ENCODE peak calls at places on chromosomes 12 and 14, in nine cellular contexts. K, R, V, P, N, O, M, C and Z are unnamed samples.

GRCh38 chr12:85872497-85873091 is 1.5 kb upstream of the NTS start:
- DNase-seq in M (no peak), V (peak; percentile 29), O (no peak), N (peak; percentile 29), R (no peak), C (peak; percentile 80), P (no peak), K (no peak), Z (no peak)

GRCh38 chr14:60174352-60175254 is 9.4 kb upstream of the DHRS7 start:
- DNase-seq in M (no peak), P (no peak), K (no peak), R (no peak), V (no peak), C (no peak), O (no peak), N (no peak), Z (no peak)

GRCh38 chr12:124680863-124681778 is 113.7 kb upstream of the NCOR2 start:
- DNase-seq in O (peak; percentile 27), R (no peak), V (peak; percentile 36), C (peak; percentile 96), N (peak; percentile 84), M (no peak), P (no peak), K (peak; percentile 59), Z (peak; percentile 16)

GRCh38 chr12:103884316-103884715 is 43.3 kb upstream of the NT5DC3 start:
- DNase-seq in O (no peak), K (no peak), C (peak; percentile 80), M (no peak), R (peak; percentile 16), V (no peak), P (peak; percentile 9), N (peak; percentile 69), Z (no peak)

GRCh38 chr14:105093426-105094192 is 28.4 kb upstream of the GPR132 start:
- DNase-seq in M (peak; percentile 44), O (peak; percentile 81), N (peak; percentile 75), V (peak; percentile 92), K (peak; percentile 94), R (peak; percentile 44), P (peak; percentile 49), C (peak; percentile 75), Z (peak; percentile 57)

GRCh38 chr12:112796067-112796466 is 4.5 kb downstream of the RPH3A start:
- DNase-seq in O (no peak), C (no peak), V (no peak), M (no peak), N (no peak), K (no peak), R (no peak), P (no peak), Z (no peak)

GRCh38 chr14:68791078-68791983 is 1.5 kb downstream of the ZFP36L1 start:
- DNase-seq in N (no peak), P (no peak), O (no peak), M (no peak), R (no peak), C (peak; percentile 39), V (no peak), K (no peak), Z (no peak)

GRCh38 chr12:109169262-109169661 is 52.9 kb downstream of the ACACB start:
- DNase-seq in R (no peak), K (no peak), M (no peak), C (no peak), O (no peak), V (no peak), N (no peak), P (no peak), Z (no peak)

GRCh38 chr12:43957732-43958131 is 121.9 kb downstream of the TMEM117 start:
- DNase-seq in M (no peak), P (no peak), O (peak; percentile 27), N (peak; percentile 71), V (peak; percentile 46), R (no peak), C (peak; percentile 75), K (peak; percentile 19), Z (no peak)

GRCh38 chr12:88334271-88334670 is 192.2 kb downstream of the TMTC3 start:
- DNase-seq in R (no peak), K (no peak), C (peak; percentile 72), N (no peak), M (peak; percentile 52), O (no peak), V (no peak), P (no peak), Z (no peak)

GRCh38 chr14:89241934-89242670 is 174.9 kb downstream of the FOXN3 start:
- DNase-seq in P (no peak), C (no peak), M (no peak), R (no peak), K (no peak), O (no peak), N (no peak), V (no peak), Z (no peak)

GRCh38 chr12:54701940-54702592 is 53.9 kb upstream of the DCD start:
- DNase-seq in K (peak; percentile 23), R (no peak), P (no peak), O (no peak), M (peak; percentile 20), V (peak; percentile 49), N (peak; percentile 45), C (peak; percentile 67), Z (no peak)

GRCh38 chr14:62694075-62694474 is 351.2 kb downstream of the KCNH5 start:
- DNase-seq in M (no peak), P (no peak), V (no peak), K (no peak), R (no peak), O (no peak), N (no peak), C (peak; percentile 97), Z (no peak)

GRCh38 chr12:57166971-57167371 is 19.6 kb upstream of the LRP1-AS start:
- DNase-seq in N (peak; percentile 79), P (no peak), O (no peak), V (no peak), M (no peak), C (peak; percentile 62), R (no peak), K (no peak), Z (no peak)

GRCh38 chr12:87678453-87678852 is 350.7 kb downstream of the C12orf50 start:
- DNase-seq in O (no peak), P (no peak), N (no peak), C (peak; percentile 78), M (no peak), R (no peak), K (no peak), V (no peak), Z (no peak)

GRCh38 chr14:51597511-51597920 is 54.2 kb upstream of the FRMD6 start:
- DNase-seq in M (no peak), R (no peak), O (no peak), P (no peak), K (no peak), C (no peak), N (peak; percentile 55), V (no peak), Z (no peak)

GRCh38 chr12:8866429-8866828 is 44.0 kb downstream of the A2ML1 start:
- DNase-seq in P (no peak), K (no peak), V (no peak), M (no peak), R (no peak), N (no peak), C (no peak), O (no peak), Z (no peak)

GRCh38 chr14:104441275-104442106 is 138.1 kb upstream of the C14orf180 start:
- DNase-seq in R (no peak), C (no peak), M (no peak), K (no peak), V (no peak), P (no peak), N (no peak), O (no peak), Z (peak; percentile 6)

GRCh38 chr14:68312884-68313725 is 479.8 kb downstream of the ZFP36L1 start:
- DNase-seq in M (no peak), R (no peak), V (no peak), O (no peak), C (no peak), P (no peak), K (no peak), N (no peak), Z (no peak)

GRCh38 chr14:68561531-68562007 is 231.3 kb downstream of the ZFP36L1 start:
- DNase-seq in V (no peak), C (no peak), K (no peak), R (no peak), P (no peak), O (no peak), N (no peak), M (no peak), Z (no peak)

GRCh38 chr12:39935839-39936238 is 170.0 kb downstream of the SLC2A13 start:
- DNase-seq in M (no peak), V (no peak), C (no peak), P (no peak), N (no peak), O (no peak), R (no peak), K (no peak), Z (no peak)

GRCh38 chr14:89251066-89251465 is 166.0 kb downstream of the FOXN3 start:
- DNase-seq in O (no peak), V (no peak), R (no peak), M (no peak), C (peak; percentile 18), P (no peak), K (no peak), N (no peak), Z (no peak)

GRCh38 chr14:34781242-34781641 is 66.8 kb upstream of the CFL2 start:
- DNase-seq in N (peak; percentile 48), C (peak; percentile 95), K (no peak), P (no peak), M (no peak), V (no peak), R (no peak), O (no peak), Z (no peak)

GRCh38 chr12:104650541-104650940 is 193.8 kb downstream of the CHST11 start:
- DNase-seq in V (no peak), K (no peak), P (no peak), R (no peak), N (no peak), M (no peak), O (no peak), C (no peak), Z (no peak)

GRCh38 chr12:121273364-121273896 is 23.1 kb downstream of the CAMKK2 start:
- DNase-seq in C (no peak), P (no peak), O (no peak), K (no peak), R (no peak), N (no peak), M (no peak), V (no peak), Z (no peak)

GRCh38 chr12:109999983-110000505 is 814 bp downstream of the ANKRD13A start:
- DNase-seq in C (peak; percentile 48), N (peak; percentile 29), M (no peak), V (no peak), K (no peak), P (no peak), R (no peak), O (no peak), Z (no peak)